ENCODE peak calls at places on chromosomes 4 and X, in four cellular contexts. G is H1, Y is uterus, V is body of pancreas. H is an unnamed sample.

GRCh38 chr4:90419124-90419711 is 292.0 kb downstream of the CCSER1 start:
- DNase-seq in G (no peak), Y (no peak), V (no peak), H (no peak)

GRCh38 chr4:84503495-84504437 is 4.7 kb upstream of the NKX6-1 start:
- DNase-seq in G (no peak), Y (no peak), V (no peak), H (no peak)

GRCh38 chr4:150126880-150127236 is 48.6 kb downstream of the DCLK2 start:
- DNase-seq in G (no peak), Y (no peak), V (no peak), H (no peak)

GRCh38 chrX:129239371-129239770 is 283.9 kb downstream of the SMARCA1 start:
- DNase-seq in G (no peak), Y (no peak), V (no peak), H (no peak)

GRCh38 chrX:138886769-138887168 is 175.3 kb upstream of the FGF13 start:
- DNase-seq in G (no peak), Y (no peak), V (no peak), H (peak; percentile 14)

GRCh38 chrX:75603833-75604232 is 81.0 kb upstream of the ZDHHC15 start:
- DNase-seq in G (no peak), Y (no peak), V (no peak), H (no peak)

GRCh38 chrX:100928660-100929613 is at the start of gene XKRX:
- DNase-seq in G (no peak), Y (peak; percentile 19), V (peak; percentile 32), H (no peak)

GRCh38 chr4:152109585-152110509 is 349.0 kb upstream of the GATB start:
- DNase-seq in G (no peak), Y (peak; percentile 28), V (no peak), H (no peak)

GRCh38 chrX:58025979-58026378 is 115.7 kb upstream of the ZXDA start:
- DNase-seq in G (no peak), Y (no peak), V (peak; percentile 30), H (no peak)

GRCh38 chrX:102858826-102859627 is 78.0 kb upstream of the RAB40AL start:
- DNase-seq in G (no peak), Y (no peak), V (no peak), H (no peak)

GRCh38 chr4:179415842-179416223 is 1973.6 kb upstream of the AGA start:
- DNase-seq in G (no peak), Y (no peak), V (no peak), H (no peak)

GRCh38 chr4:38255572-38255971 is 295.4 kb downstream of the PTTG2 start:
- DNase-seq in G (no peak), Y (no peak), V (no peak), H (no peak)

DNA sequence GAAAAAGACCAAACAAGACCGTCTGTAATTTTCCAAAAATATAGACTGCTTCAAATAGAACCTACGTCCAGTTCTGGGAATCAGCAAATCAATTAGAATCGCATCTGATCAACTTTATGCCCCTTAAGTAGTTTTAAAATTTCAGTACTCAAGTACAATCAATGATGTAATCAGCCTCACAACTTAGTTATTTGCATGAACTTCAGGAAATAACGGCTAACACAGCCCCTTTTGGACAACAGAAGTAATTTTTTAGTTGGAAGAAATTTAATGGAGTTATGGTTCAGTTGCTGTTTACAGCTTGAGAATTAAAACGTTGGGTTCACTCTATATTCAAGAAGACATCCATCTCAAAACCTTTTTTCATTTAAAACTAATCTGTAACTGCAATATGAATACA is 1.1 kb downstream of the TAPT1 start:
- DNase-seq in G (no peak), Y (no peak), V (no peak), H (no peak)
- TF ChIP-seq POLR2A in G (no peak), Y (no peak), V (no peak), H (no peak)

GRCh38 chrX:153948002-153948466 is 3.6 kb upstream of the RENBP start:
- DNase-seq in G (no peak), Y (no peak), V (no peak), H (no peak)

GRCh38 chrX:153948847-153949819 is 4.7 kb upstream of the RENBP start:
- DNase-seq in G (no peak), Y (no peak), V (no peak), H (no peak)

GRCh38 chrX:153945956-153946909 is 1.8 kb upstream of the RENBP start:
- DNase-seq in G (no peak), Y (no peak), V (no peak), H (no peak)

GRCh38 chrX:153944800-153945150 is 332 bp upstream of the RENBP start:
- DNase-seq in G (no peak), Y (no peak), V (no peak), H (no peak)

GRCh38 chrX:153946910-153947769 is 2.7 kb upstream of the RENBP start:
- DNase-seq in G (no peak), Y (no peak), V (peak; percentile 81), H (no peak)
- TF ChIP-seq POLR2A in G (no peak), Y (no peak), V (no peak), H (no peak)

DNA sequence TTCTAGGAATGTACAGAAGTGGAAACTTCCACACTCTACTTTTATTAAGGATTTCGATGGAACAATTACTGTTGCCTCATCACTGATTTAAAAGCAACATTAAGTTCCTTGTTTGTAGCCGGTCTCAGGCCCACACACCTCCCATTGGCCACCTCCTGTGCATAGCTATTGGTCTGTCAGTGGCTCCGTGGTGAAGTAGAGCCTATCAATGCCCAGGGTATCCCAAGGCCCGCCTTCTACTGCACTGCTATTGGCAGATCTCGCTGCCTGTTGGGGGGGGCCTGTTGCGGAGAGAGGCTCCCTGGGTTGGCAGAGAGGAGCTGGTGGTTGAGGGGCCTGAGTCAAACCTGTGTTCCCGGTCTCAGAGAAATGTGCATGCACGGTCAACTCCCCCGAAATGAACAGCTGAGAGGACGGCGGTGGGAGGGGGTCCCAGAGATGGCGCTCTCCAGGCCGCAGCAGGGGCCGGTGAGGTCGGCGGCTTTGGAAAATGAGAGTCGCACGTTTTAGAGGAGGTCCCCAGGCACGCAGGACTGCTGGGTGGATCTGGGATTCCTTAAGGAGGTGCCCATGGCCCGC is 4.9 kb upstream of the ARAF start:
- DNase-seq in G (peak; percentile 63), Y (peak; percentile 94), V (peak; percentile 93), H (peak; percentile 97)
- TF ChIP-seq POLR2A in G (peak; percentile 49), Y (peak; percentile 68), V (peak; percentile 34), H (no peak)

DNA sequence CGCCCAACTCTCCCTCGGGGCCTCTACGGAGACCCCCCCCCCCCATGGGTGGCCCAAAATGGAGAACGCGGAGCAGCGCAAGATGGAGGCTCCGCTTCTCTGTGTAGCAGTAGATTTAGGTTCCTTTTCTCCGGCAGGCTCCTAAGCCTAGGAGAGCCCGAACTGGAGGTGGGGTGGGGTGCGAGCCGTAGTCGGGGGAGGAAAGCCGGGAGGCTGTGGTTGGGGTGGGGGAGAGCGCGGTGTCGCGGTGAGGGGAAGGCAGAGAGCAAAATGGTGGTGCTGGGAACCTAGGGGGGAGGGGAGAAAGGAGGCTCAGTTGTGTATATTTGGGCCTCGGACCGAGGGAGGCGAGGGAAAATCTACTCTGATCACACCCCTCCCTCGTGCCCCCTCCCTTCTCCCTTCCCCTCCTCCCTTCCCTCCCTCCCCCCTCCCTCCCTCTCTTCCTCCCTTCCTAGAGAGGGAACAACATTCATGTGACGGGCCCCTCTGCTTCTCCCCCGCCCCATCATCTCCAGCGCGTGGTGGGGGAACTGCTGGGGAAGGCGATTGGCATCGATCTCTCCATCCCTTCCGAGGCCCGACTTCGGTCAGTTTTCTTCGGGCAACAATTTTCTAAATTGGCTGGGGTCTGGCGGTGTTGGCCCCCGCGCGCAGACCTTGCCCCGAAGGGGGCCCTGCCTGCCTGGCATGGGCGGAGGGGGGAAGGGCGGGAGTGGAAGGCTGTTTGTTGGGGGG is at the start of gene STAG2:
- DNase-seq in G (no peak), Y (peak; percentile 86), V (peak; percentile 78), H (peak; percentile 76)
- TF ChIP-seq POLR2A in G (peak; percentile 36), Y (no peak), V (no peak), H (no peak)

DNA sequence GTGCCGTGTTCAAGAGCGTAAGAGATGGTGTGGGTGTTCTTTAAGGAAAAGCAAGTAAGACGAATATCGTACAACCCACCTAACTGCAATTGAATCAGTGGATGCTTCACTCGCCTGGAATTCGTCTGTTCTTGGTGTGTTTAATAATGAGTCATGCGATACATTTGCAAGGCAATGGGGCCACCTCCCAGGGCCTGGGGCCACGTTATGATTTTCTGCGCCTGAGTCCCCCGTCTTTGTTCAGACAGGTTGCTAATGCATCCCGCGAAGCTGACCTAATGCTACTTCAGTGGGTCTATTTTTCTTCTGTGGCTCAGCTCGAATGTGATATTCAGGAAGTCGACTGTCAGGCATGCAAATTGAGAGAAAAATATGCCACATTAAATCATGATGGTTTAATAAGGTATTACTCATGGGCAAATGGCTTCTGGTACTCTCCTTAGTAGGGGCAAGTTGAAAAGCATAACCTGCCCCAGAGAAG is 14.3 kb upstream of the MID1 start:
- DNase-seq in G (no peak), Y (peak; percentile 19), V (no peak), H (peak; percentile 21)
- TF ChIP-seq POLR2A in G (no peak), Y (no peak), V (no peak), H (no peak)

DNA sequence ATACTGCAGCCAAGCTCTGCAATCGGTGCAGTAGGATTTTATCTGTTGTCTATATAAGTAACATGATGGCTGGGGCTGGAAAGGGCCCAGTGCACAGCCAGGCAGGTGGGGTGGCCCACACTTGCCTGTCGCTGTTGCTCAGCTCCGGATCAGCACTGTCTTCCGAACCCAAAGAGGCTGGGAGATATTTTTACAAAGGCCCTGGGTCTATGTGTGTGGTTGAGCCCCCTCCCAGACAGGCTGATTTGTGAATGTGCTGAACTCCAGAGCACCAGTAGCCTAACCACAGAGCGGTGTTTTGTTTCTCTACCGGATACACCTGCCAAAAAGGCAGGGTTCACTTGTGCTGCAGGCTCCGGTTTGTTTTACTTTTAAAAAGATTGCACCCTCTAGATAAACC is 33.5 kb upstream of the CHRNA9 start:
- DNase-seq in G (no peak), Y (no peak), V (no peak), H (no peak)
- TF ChIP-seq POLR2A in G (no peak), Y (no peak), V (no peak), H (no peak)

DNA sequence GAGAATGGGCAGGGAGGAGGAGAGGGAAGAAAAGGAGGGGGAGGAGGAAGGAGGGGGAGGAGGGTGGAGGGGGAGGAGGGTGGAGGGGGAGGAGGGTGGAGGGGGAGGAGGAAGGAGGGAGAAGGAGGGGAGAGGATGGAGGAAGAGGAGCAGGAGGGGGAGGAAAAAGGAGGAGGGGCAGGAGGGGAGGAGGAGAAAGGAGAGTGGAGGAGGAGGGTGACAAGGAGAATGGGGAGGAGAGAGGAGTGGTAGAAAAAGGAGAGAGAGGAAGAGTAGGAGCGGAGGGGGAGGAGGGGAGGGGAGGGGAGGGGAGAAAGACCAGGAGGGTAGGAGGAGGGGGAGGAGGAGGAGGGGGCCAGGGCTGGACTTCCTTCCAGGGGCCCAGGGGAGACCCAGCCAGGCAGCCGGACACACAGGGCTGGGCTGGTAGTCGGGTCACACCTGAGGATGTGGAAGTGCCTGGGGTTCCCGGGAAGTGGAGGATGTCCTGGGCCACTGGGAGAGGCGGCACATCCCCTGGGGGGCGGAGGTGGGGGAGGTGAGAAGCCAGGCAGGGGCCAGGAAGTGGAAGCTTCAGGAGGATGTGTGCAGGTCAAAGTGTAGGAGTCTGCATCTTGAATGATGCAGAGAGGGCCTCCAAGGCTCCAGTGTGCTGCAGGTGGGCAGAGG is 18.7 kb downstream of the IL3RA start:
- DNase-seq in G (no peak), Y (no peak), V (no peak), H (no peak)
- TF ChIP-seq POLR2A in G (no peak), Y (no peak), V (no peak), H (no peak)

H was measured in lower leg skin.